ENCODE peak calls at places on chromosomes 3 and 15, in seven cellular contexts. F is GM23338, M is spleen, H is SK-N-SH, P is endothelial cell of umbilical vein, V is GM12892, Q is breast epithelium. T is an unnamed sample.

GRCh38 chr3:19972056-19972455 is 25.2 kb downstream of the RAB5A start:
- DNase-seq in M (no peak), V (no peak), P (no peak), H (no peak), Q (no peak), F (no peak), T (no peak)

GRCh38 chr3:177610677-177611654 is 413.7 kb upstream of the TBL1XR1 start:
- DNase-seq in V (no peak), P (peak; percentile 83), F (peak; percentile 55), Q (no peak), H (no peak), M (no peak), T (no peak)

GRCh38 chr3:138125548-138126221 is 6.5 kb downstream of the A4GNT start:
- DNase-seq in M (no peak), H (peak; percentile 70), P (no peak), V (no peak), Q (no peak), F (no peak), T (no peak)

GRCh38 chr3:79284781-79285180 is 483.0 kb downstream of the ROBO1 start:
- DNase-seq in M (no peak), H (no peak), F (no peak), V (no peak), P (no peak), Q (no peak), T (no peak)

GRCh38 chr3:81728766-81729544 is 32.5 kb downstream of the GBE1 start:
- DNase-seq in P (peak; percentile 47), Q (no peak), F (no peak), V (no peak), M (no peak), H (no peak), T (no peak)

GRCh38 chr15:63381301-63382192 is at the start of gene CA12:
- DNase-seq in V (no peak), H (peak; percentile 65), M (peak; percentile 79), F (peak; percentile 77), Q (peak; percentile 69), P (peak; percentile 46), T (no peak)

GRCh38 chr15:48177383-48177874 is 666 bp downstream of the MYEF2 start:
- DNase-seq in P (peak; percentile 83), H (peak; percentile 11), M (no peak), V (no peak), F (peak; percentile 51), Q (no peak), T (no peak)

GRCh38 chr15:39639037-39639436 is 58.2 kb downstream of the THBS1 start:
- DNase-seq in P (no peak), H (no peak), Q (no peak), F (no peak), M (no peak), V (no peak), T (no peak)

GRCh38 chr3:195895078-195895899 is 13.1 kb downstream of the TNK2 start:
- DNase-seq in M (peak; percentile 94), F (peak; percentile 60), V (peak; percentile 77), H (peak; percentile 84), P (peak; percentile 50), Q (no peak), T (peak; percentile 83)

GRCh38 chr3:89698208-89698830 is 590.9 kb downstream of the EPHA3 start:
- DNase-seq in F (no peak), M (no peak), V (no peak), Q (no peak), P (no peak), H (no peak), T (no peak)

GRCh38 chr3:12869025-12869695 is 27.8 kb upstream of the RPL32 start:
- DNase-seq in P (peak; percentile 18), V (peak; percentile 67), Q (no peak), H (peak; percentile 81), F (peak; percentile 82), M (peak; percentile 85), T (peak; percentile 68)

GRCh38 chr3:127747751-127748521 is 74.4 kb downstream of the MGLL start:
- DNase-seq in Q (no peak), H (no peak), P (peak; percentile 79), M (peak; percentile 53), V (no peak), F (no peak), T (no peak)
- TF ChIP-seq POLR2AphosphoS5 in Q (peak; percentile 12), H (no peak), P (peak; percentile 29), M (no peak), V (no peak), F (no peak), T (no peak)

DNA sequence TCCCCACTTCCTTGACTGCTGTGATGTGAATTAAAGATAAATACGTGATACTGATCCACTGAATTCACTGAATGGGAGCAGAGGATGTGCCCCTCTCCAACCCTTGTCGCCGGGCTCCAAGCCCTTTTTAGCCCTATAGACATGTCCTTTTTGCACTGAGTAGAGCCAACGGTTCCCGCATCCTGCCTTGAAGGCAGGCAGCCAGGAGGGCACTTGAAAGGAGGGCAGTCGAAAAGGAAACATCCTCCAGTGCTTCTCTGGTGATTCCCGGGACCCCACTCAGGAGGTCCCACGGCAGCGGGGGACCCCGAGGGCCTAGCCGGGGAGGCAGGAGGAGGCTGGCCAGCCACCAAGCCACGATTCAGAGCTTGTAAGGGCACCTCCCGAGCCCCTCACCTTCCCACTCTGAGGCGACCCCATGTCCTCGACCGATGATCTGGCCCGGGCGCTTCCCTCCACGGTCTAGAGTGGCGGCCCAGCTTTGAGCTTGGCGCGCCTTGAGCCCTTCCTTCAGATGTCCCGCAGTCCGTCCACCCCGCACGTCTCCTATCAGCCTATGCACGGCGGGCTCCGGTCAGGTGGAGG is 854 bp upstream of the MANF start:
- DNase-seq in F (peak; percentile 43), H (peak; percentile 74), Q (no peak), M (peak; percentile 92), P (peak; percentile 46), V (peak; percentile 47), T (no peak)
- TF ChIP-seq POLR2AphosphoS5 in F (no peak), H (no peak), Q (no peak), M (no peak), P (no peak), V (no peak), T (no peak)

DNA sequence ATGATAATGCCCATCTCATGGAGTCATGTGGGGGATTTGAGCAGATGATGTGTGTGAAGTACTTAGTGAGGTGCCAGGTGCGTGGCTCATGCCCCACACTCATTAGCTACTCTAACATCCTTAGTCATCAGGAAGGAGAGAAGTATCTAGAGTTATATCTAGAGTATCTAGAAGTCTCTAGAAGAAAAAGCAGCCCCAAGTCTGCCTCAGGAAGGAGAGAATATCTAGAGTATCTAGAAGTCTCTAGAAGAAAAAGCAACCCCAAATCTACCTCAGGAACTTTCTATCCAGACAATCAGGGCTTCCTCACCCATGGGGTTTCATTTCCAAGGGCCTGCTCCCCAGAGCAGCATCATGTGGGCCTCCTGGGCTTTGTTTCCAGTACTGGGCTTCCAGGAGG is 24.7 kb upstream of the DOCK3 start:
- DNase-seq in F (no peak), M (no peak), P (no peak), V (no peak), H (no peak), Q (no peak), T (no peak)
- TF ChIP-seq POLR2AphosphoS5 in F (no peak), M (no peak), P (no peak), V (no peak), H (no peak), Q (no peak), T (no peak)

DNA sequence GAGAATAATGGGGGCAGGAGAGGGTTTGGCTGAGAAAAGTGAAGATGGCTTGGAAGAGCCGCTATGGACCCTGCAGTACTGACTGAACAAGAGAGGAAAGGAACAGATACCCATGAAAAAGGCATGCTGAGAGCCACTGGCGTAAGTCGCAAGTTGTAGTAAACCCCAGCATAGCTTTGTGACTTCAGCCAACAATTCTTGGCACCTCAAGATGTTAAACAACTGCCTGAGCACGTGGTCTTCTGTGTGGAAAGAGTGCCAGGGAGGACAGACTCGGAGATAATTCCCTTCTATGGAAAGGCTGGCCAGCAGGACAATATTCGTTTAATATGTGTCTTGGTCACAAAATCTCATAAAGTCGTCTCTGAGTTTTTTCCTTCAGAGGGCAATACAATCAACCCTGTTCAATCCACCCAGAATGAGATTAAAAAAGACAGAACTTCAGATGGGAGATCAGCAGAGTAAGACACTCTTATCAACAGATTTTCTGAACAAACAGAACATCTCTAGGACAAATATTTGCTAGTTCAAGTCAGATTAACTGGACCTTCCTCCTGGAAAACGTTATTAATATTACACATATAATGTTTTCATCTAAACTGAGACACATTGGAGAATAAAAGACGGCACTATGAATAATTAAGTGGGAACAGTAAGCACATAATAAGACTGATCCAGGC is 49.2 kb downstream of the NEK10 start:
- DNase-seq in M (no peak), H (no peak), Q (no peak), V (no peak), F (no peak), P (no peak), T (no peak)
- TF ChIP-seq POLR2AphosphoS5 in M (no peak), H (no peak), Q (no peak), V (no peak), F (no peak), P (no peak), T (no peak)

DNA sequence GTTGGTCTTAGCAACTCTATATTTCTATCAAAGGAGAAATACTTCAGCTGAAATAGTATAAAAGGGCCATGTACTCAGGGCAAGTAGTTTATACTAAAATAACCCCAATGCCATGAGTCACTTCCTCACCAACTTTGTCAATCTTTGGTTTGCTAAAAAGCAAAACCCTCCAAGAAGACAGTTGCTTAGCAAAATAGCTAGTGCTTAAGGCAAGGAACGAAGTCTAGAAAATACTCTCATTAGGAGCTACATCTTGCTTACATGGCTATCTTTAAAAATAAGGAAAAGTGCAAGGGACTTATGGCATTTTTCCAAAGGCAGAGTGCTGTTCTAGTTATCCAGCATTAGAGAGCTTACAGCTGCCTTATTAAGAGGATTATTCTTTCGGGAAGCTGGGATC is 28.4 kb downstream of the P3H2 start:
- DNase-seq in H (no peak), F (no peak), P (peak; percentile 78), Q (no peak), V (no peak), M (no peak), T (no peak)
- TF ChIP-seq POLR2AphosphoS5 in H (no peak), F (no peak), P (no peak), Q (no peak), V (no peak), M (no peak), T (no peak)

T was measured in GM12891.